ENCODE peak calls at places on chromosome 3, in four cellular contexts. F, H, E and Q are unnamed samples.

GRCh38 chr3:168248383-168249047 is 152.8 kb upstream of the GOLIM4 start:
- DNase-seq in H (no peak), E (no peak), F (no peak), Q (peak; percentile 24)

GRCh38 chr3:189099031-189099471 is 72.7 kb upstream of the TPRG1 start:
- DNase-seq in F (no peak), E (no peak), H (no peak), Q (no peak)

GRCh38 chr3:14680716-14681115 is 5.8 kb downstream of the C3orf20 start:
- DNase-seq in E (no peak), F (no peak), H (no peak), Q (no peak)

GRCh38 chr3:66338927-66339326 is 118.1 kb downstream of the SLC25A26 start:
- DNase-seq in F (peak; percentile 30), H (no peak), E (no peak), Q (no peak)

GRCh38 chr3:193826126-193826795 is 233.3 kb downstream of the OPA1 start:
- DNase-seq in F (peak; percentile 30), E (no peak), H (no peak), Q (no peak)

GRCh38 chr3:65650247-65650646 is 388.5 kb downstream of the MAGI1 start:
- DNase-seq in E (no peak), H (no peak), F (no peak), Q (no peak)

GRCh38 chr3:21789730-21790129 is 38.7 kb upstream of the ZNF385D start:
- DNase-seq in F (no peak), E (no peak), H (no peak), Q (no peak)

GRCh38 chr3:171262431-171262830 is 197.8 kb downstream of the TNIK start:
- DNase-seq in E (no peak), F (no peak), H (no peak), Q (no peak)

GRCh38 chr3:127588675-127589577 is 1.6 kb downstream of the TPRA1 start:
- DNase-seq in H (peak; percentile 36), F (no peak), E (no peak), Q (no peak)

GRCh38 chr3:16346413-16347081 is 81.5 kb downstream of the OXNAD1 start:
- DNase-seq in E (no peak), H (no peak), F (no peak), Q (no peak)

GRCh38 chr3:14371573-14372474 is 30.6 kb upstream of the SLC6A6 start:
- DNase-seq in E (no peak), H (peak; percentile 52), F (peak; percentile 24), Q (no peak)

GRCh38 chr3:12719984-12720656 is 38.9 kb downstream of the TMEM40 start:
- DNase-seq in E (peak; percentile 75), F (peak; percentile 85), H (peak; percentile 90), Q (peak; percentile 91)

GRCh38 chr3:119809249-119810017 is 27.5 kb downstream of the NR1I2 start:
- DNase-seq in F (no peak), H (no peak), E (no peak), Q (no peak)

GRCh38 chr3:157127831-157128767 is 31.8 kb downstream of the CCNL1 start:
- DNase-seq in H (no peak), F (no peak), E (no peak), Q (peak; percentile 65)

GRCh38 chr3:158801200-158801599 is 654 bp upstream of the MFSD1 start:
- DNase-seq in E (no peak), H (no peak), F (no peak), Q (no peak)

GRCh38 chr3:11307830-11308432 is 35.7 kb downstream of the ATG7 start:
- DNase-seq in F (no peak), E (no peak), H (no peak), Q (no peak)

GRCh38 chr3:150097588-150097890 is 126.8 kb upstream of the PFN2 start:
- DNase-seq in E (no peak), H (no peak), F (no peak), Q (no peak)

GRCh38 chr3:159765025-159765859 is 223.4 kb upstream of the IL12A start:
- DNase-seq in F (peak; percentile 94), H (peak; percentile 20), E (no peak), Q (peak; percentile 99)

GRCh38 chr3:127488141-127488672 is 102.3 kb downstream of the TPRA1 start:
- DNase-seq in E (no peak), F (no peak), H (no peak), Q (no peak)

GRCh38 chr3:99505646-99506269 is 132.6 kb upstream of the COL8A1 start:
- DNase-seq in E (no peak), F (peak; percentile 28), H (no peak), Q (peak; percentile 70)

GRCh38 chr3:150362515-150363302 is 45.4 kb upstream of the TSC22D2 start:
- DNase-seq in E (no peak), H (no peak), F (no peak), Q (no peak)

GRCh38 chr3:111351334-111351733 is 190.7 kb upstream of the CD96 start:
- DNase-seq in H (peak; percentile 30), E (no peak), F (no peak), Q (no peak)

GRCh38 chr3:6229778-6230410 is 631.0 kb upstream of the GRM7 start:
- DNase-seq in E (no peak), F (no peak), H (no peak), Q (no peak)

GRCh38 chr3:141294848-141295247 is 63.2 kb downstream of the PXYLP1 start:
- DNase-seq in E (no peak), H (no peak), F (no peak), Q (peak; percentile 47)

GRCh38 chr3:154904328-154904727 is 175.8 kb upstream of the MME start:
- DNase-seq in F (no peak), E (no peak), H (peak; percentile 41), Q (no peak)

GRCh38 chr3:166829896-166830295 is 550.2 kb downstream of the ZBBX start:
- DNase-seq in F (no peak), H (no peak), E (no peak), Q (no peak)

GRCh38 chr3:51709004-51709420 is 2.1 kb downstream of the GRM2 start:
- DNase-seq in F (no peak), H (no peak), E (no peak), Q (no peak)

GRCh38 chr3:45832691-45833090 is 9.2 kb downstream of the LZTFL1 start:
- DNase-seq in H (peak; percentile 32), E (no peak), F (no peak), Q (no peak)